ENCODE peak calls at places on chromosomes 3 and 15, in six cellular contexts. One of them, this sample, is unnamed.
A peak's percentile ranks its signal among the peaks of the same experiment; 100 is the strongest.

GRCh38 chr3:49536875-49537533 is 17.3 kb upstream of the BSN start:
- DNase-seq in IMR-90: no peak
- DNase-seq in GM12865: no peak
- DNase-seq in heart right ventricle: no peak
- DNase-seq in gastrocnemius medialis: no peak
- DNase-seq in astrocyte of the spinal cord: no peak
- DNase-seq in this sample: no peak

GRCh38 chr3:7710284-7710683 is 791.3 kb upstream of the LMCD1 start:
- DNase-seq in gastrocnemius medialis: no peak
- DNase-seq in heart right ventricle: no peak
- DNase-seq in IMR-90: no peak
- DNase-seq in astrocyte of the spinal cord: no peak
- DNase-seq in GM12865: no peak
- DNase-seq in this sample: no peak

GRCh38 chr3:17505856-17506255 is 236.6 kb downstream of the TBC1D5 start:
- DNase-seq in heart right ventricle: no peak
- DNase-seq in astrocyte of the spinal cord: peak; percentile 35
- DNase-seq in gastrocnemius medialis: no peak
- DNase-seq in IMR-90: peak; percentile 51
- DNase-seq in GM12865: no peak
- DNase-seq in this sample: peak; percentile 57

GRCh38 chr3:67875338-67875737 is 220.9 kb upstream of the SUCLG2 start:
- DNase-seq in GM12865: no peak
- DNase-seq in gastrocnemius medialis: no peak
- DNase-seq in astrocyte of the spinal cord: peak; percentile 14
- DNase-seq in heart right ventricle: no peak
- DNase-seq in IMR-90: peak; percentile 3
- DNase-seq in this sample: no peak

GRCh38 chr15:70356919-70357318 is 259.2 kb upstream of the TLE3 start:
- DNase-seq in heart right ventricle: no peak
- DNase-seq in astrocyte of the spinal cord: no peak
- DNase-seq in GM12865: no peak
- DNase-seq in gastrocnemius medialis: no peak
- DNase-seq in IMR-90: no peak
- DNase-seq in this sample: peak; percentile 24

GRCh38 chr15:92898988-92899909 is 875 bp upstream of the CHD2 start:
- DNase-seq in heart right ventricle: no peak
- DNase-seq in IMR-90: peak; percentile 50
- DNase-seq in astrocyte of the spinal cord: peak; percentile 0
- DNase-seq in GM12865: no peak
- DNase-seq in gastrocnemius medialis: no peak
- DNase-seq in this sample: no peak

GRCh38 chr3:42376397-42376798 is 34.0 kb downstream of the LYZL4 start:
- DNase-seq in astrocyte of the spinal cord: peak; percentile 94
- DNase-seq in IMR-90: peak; percentile 72
- DNase-seq in heart right ventricle: peak; percentile 38
- DNase-seq in gastrocnemius medialis: peak; percentile 23
- DNase-seq in GM12865: no peak
- DNase-seq in this sample: peak; percentile 93

GRCh38 chr3:47688488-47688887 is 93.2 kb downstream of the SMARCC1 start:
- DNase-seq in IMR-90: no peak
- DNase-seq in gastrocnemius medialis: no peak
- DNase-seq in heart right ventricle: no peak
- DNase-seq in astrocyte of the spinal cord: no peak
- DNase-seq in GM12865: no peak
- DNase-seq in this sample: no peak

GRCh38 chr3:171172070-171172469 is 145.6 kb upstream of the SLC2A2 start:
- DNase-seq in GM12865: no peak
- DNase-seq in astrocyte of the spinal cord: no peak
- DNase-seq in gastrocnemius medialis: no peak
- DNase-seq in IMR-90: no peak
- DNase-seq in heart right ventricle: no peak
- DNase-seq in this sample: no peak

GRCh38 chr3:157226173-157226847 is 66.4 kb upstream of the CCNL1 start:
- DNase-seq in GM12865: peak; percentile 5
- DNase-seq in heart right ventricle: no peak
- DNase-seq in IMR-90: peak; percentile 34
- DNase-seq in gastrocnemius medialis: no peak
- DNase-seq in astrocyte of the spinal cord: no peak
- DNase-seq in this sample: peak; percentile 57

GRCh38 chr15:67700023-67700422 is 125.3 kb upstream of the SKOR1 start:
- DNase-seq in IMR-90: no peak
- DNase-seq in gastrocnemius medialis: no peak
- DNase-seq in astrocyte of the spinal cord: no peak
- DNase-seq in heart right ventricle: no peak
- DNase-seq in GM12865: no peak
- DNase-seq in this sample: no peak

GRCh38 chr3:141147657-141148056 is 84.0 kb upstream of the PXYLP1 start:
- DNase-seq in gastrocnemius medialis: no peak
- DNase-seq in astrocyte of the spinal cord: no peak
- DNase-seq in heart right ventricle: no peak
- DNase-seq in IMR-90: no peak
- DNase-seq in GM12865: no peak
- DNase-seq in this sample: no peak

DNA sequence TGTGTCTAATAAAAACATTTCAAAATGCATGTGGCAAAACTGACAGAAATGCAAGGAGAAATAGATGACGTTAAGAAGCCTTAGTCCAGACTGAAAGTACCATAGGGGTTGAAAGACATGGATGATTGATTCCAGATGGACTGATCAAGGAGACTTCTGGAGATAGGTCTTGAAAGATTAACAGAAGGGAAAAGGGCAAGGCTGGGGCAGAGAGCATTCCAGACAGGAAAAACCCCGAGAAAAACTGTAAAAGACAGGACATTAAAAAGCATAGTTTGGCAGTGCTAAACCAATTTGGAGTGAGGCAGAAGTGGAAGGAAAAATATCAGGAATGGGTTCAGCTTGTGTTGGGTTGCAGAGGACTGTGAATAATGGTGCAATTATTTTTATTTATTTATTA is 375.2 kb upstream of the SGO1 start:
- DNase-seq in heart right ventricle: no peak
- DNase-seq in astrocyte of the spinal cord: no peak
- DNase-seq in IMR-90: no peak
- DNase-seq in GM12865: no peak
- DNase-seq in gastrocnemius medialis: no peak
- DNase-seq in this sample: no peak
- TF ChIP-seq CTCF in heart right ventricle: no peak
- TF ChIP-seq CTCF in astrocyte of the spinal cord: no peak
- TF ChIP-seq CTCF in IMR-90: no peak
- TF ChIP-seq CTCF in GM12865: no peak
- TF ChIP-seq CTCF in gastrocnemius medialis: no peak
- TF ChIP-seq CTCF in this sample: no peak

DNA sequence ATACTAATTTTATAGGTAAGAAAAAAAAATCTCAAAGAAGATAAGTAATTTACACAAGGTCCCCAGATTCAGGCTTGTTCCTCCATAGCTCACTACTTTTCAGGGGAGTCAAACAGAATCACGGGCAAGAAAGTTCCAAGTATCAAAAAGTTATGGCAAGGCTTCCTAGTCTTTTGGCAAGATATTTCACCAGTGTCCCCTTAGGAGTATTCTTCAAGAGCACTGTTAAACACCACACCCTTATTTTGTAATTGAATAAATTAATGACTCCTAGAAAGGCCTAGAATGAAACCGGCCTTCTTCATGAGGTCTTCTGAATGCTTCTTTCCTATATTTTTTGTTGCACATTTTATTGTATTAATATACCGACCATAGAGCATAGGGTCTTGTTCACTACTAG is 109.7 kb downstream of the MYLK start:
- DNase-seq in gastrocnemius medialis: no peak
- DNase-seq in IMR-90: no peak
- DNase-seq in astrocyte of the spinal cord: no peak
- DNase-seq in heart right ventricle: no peak
- DNase-seq in GM12865: no peak
- DNase-seq in this sample: no peak
- H3K4me3 ChIP-seq in gastrocnemius medialis: no peak overlapping the region
- H3K4me3 ChIP-seq in IMR-90: no peak overlapping the region
- H3K4me3 ChIP-seq in astrocyte of the spinal cord: no peak overlapping the region
- H3K4me3 ChIP-seq in heart right ventricle: no peak overlapping the region
- H3K4me3 ChIP-seq in GM12865: no peak overlapping the region
- H3K4me3 ChIP-seq in this sample: no peak overlapping the region

DNA sequence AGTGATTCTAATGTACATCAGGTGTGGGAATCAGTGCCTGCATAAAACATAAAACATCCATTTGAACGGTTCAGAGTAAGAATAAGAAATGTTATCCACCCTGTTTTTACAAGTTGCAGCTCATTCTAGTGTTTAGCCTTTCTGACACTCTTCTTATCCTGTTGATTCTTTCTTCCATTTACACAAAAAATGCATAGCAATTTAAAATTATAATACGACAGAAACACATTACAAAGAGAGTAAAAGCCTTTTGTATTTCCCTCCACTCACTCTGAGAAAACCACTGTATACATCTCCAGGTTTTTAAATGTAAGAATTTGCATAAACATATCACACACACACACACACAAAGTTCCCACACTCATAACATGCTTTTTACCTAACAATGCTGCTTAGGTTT is 199.7 kb downstream of the CNTN6 start:
- DNase-seq in GM12865: no peak
- DNase-seq in IMR-90: no peak
- DNase-seq in astrocyte of the spinal cord: no peak
- DNase-seq in gastrocnemius medialis: no peak
- DNase-seq in heart right ventricle: no peak
- DNase-seq in this sample: no peak
- TF ChIP-seq CTCF in GM12865: no peak
- TF ChIP-seq CTCF in IMR-90: no peak
- TF ChIP-seq CTCF in astrocyte of the spinal cord: no peak
- TF ChIP-seq CTCF in gastrocnemius medialis: no peak
- TF ChIP-seq CTCF in heart right ventricle: no peak
- TF ChIP-seq CTCF in this sample: no peak

DNA sequence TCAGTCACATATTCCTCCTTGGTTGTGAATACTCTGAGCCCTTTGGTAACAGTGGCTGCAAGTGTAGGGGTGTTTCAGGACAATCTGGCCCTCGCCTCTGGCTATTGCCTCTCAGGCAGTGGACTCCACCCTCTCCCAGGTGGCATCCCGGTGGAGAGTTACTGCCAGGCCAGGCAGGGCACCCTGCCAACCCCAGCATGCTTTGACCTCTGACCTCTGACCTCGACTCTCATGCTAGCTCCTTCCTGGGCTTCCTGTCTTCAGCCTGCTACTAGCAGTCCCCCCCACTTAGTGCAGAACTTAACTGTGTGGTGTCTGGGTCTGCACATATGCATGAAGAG is 5.5 kb downstream of the TM6SF1 start:
- DNase-seq in IMR-90: no peak
- DNase-seq in heart right ventricle: peak; percentile 11
- DNase-seq in astrocyte of the spinal cord: no peak
- DNase-seq in GM12865: no peak
- DNase-seq in gastrocnemius medialis: no peak
- DNase-seq in this sample: no peak
- H3K4me3 ChIP-seq in IMR-90: no peak overlapping the region
- H3K4me3 ChIP-seq in heart right ventricle: no peak overlapping the region
- H3K4me3 ChIP-seq in astrocyte of the spinal cord: no peak overlapping the region
- H3K4me3 ChIP-seq in GM12865: no peak overlapping the region
- H3K4me3 ChIP-seq in gastrocnemius medialis: no peak overlapping the region
- H3K4me3 ChIP-seq in this sample: peak overlapping the region; percentile 24

GRCh38 chr3:27366062-27366591 is 3.1 kb downstream of the NEK10 start:
- DNase-seq in astrocyte of the spinal cord: no peak
- DNase-seq in IMR-90: no peak
- DNase-seq in GM12865: no peak
- DNase-seq in gastrocnemius medialis: no peak
- DNase-seq in heart right ventricle: no peak
- DNase-seq in this sample: no peak

GRCh38 chr3:27368831-27369607 is at the start of gene NEK10:
- DNase-seq in astrocyte of the spinal cord: peak; percentile 91
- DNase-seq in gastrocnemius medialis: peak; percentile 83
- DNase-seq in IMR-90: peak; percentile 85
- DNase-seq in heart right ventricle: peak; percentile 88
- DNase-seq in GM12865: peak; percentile 92
- DNase-seq in this sample: peak; percentile 96
- TF ChIP-seq CTCF in astrocyte of the spinal cord: no peak
- TF ChIP-seq CTCF in gastrocnemius medialis: no peak
- TF ChIP-seq CTCF in IMR-90: no peak
- TF ChIP-seq CTCF in heart right ventricle: no peak
- TF ChIP-seq CTCF in GM12865: no peak
- TF ChIP-seq CTCF in this sample: no peak

DNA sequence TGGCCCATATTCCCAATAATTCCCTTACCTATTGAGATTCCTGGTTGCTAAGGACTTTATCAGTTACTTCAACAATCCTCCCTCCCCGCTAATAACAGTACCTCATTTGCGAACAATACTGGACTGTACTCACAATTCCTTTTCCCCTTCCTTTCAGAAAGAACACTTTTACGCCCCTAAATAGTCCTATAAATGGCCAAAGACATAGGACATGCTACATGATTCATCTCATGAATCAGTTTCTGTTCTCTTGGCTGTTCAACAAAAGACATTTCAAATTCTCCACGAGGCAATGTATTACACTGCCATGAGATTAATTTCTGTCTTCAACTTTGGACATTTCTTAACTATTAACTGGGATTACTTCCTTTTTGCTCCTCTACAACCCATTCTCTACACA is 264.4 kb downstream of the TIGIT start:
- DNase-seq in GM12865: no peak
- DNase-seq in IMR-90: peak; percentile 46
- DNase-seq in gastrocnemius medialis: no peak
- DNase-seq in heart right ventricle: no peak
- DNase-seq in astrocyte of the spinal cord: no peak
- DNase-seq in this sample: peak; percentile 31
- H3K4me3 ChIP-seq in GM12865: no peak overlapping the region
- H3K4me3 ChIP-seq in IMR-90: no peak overlapping the region
- H3K4me3 ChIP-seq in gastrocnemius medialis: no peak overlapping the region
- H3K4me3 ChIP-seq in heart right ventricle: no peak overlapping the region
- H3K4me3 ChIP-seq in astrocyte of the spinal cord: no peak overlapping the region
- H3K4me3 ChIP-seq in this sample: no peak overlapping the region